ENCODE peak calls at places on chromosomes 3 and 15, in four cellular contexts. One of them, this sample, is unnamed.

GRCh38 chr15:99412626-99413025 is 153.2 kb upstream of the MEF2A start:
- DNase-seq in fibroblast of lung: no peak
- DNase-seq in Caco-2: no peak
- DNase-seq in astrocyte of the spinal cord: no peak
- DNase-seq in this sample: no peak

GRCh38 chr3:149386299-149386606 is 8.8 kb upstream of the TM4SF1 start:
- DNase-seq in fibroblast of lung: no peak
- DNase-seq in Caco-2: no peak
- DNase-seq in astrocyte of the spinal cord: no peak
- DNase-seq in this sample: no peak

GRCh38 chr3:45910892-45911291 is 24.5 kb downstream of the CCR9 start:
- DNase-seq in fibroblast of lung: no peak
- DNase-seq in Caco-2: no peak
- DNase-seq in astrocyte of the spinal cord: no peak
- DNase-seq in this sample: no peak

GRCh38 chr3:188243124-188243795 is 89.3 kb downstream of the LPP start:
- DNase-seq in fibroblast of lung: no peak
- DNase-seq in Caco-2: no peak
- DNase-seq in astrocyte of the spinal cord: peak; percentile 50
- DNase-seq in this sample: no peak

GRCh38 chr15:81339321-81339720 is 15.4 kb upstream of the STARD5 start:
- DNase-seq in fibroblast of lung: no peak
- DNase-seq in Caco-2: no peak
- DNase-seq in astrocyte of the spinal cord: no peak
- DNase-seq in this sample: no peak

GRCh38 chr15:31254431-31255175 is 72.0 kb upstream of the KLF13 start:
- DNase-seq in fibroblast of lung: peak; percentile 39
- DNase-seq in Caco-2: no peak
- DNase-seq in astrocyte of the spinal cord: peak; percentile 64
- DNase-seq in this sample: peak; percentile 43

GRCh38 chr3:12353796-12354505 is 65.1 kb downstream of the PPARG start:
- DNase-seq in fibroblast of lung: no peak
- DNase-seq in Caco-2: peak; percentile 36
- DNase-seq in astrocyte of the spinal cord: no peak
- DNase-seq in this sample: peak; percentile 88

GRCh38 chr3:53075743-53076140 is 29.9 kb upstream of the SFMBT1 start:
- DNase-seq in fibroblast of lung: no peak
- DNase-seq in Caco-2: no peak
- DNase-seq in astrocyte of the spinal cord: no peak
- DNase-seq in this sample: no peak

GRCh38 chr3:10883478-10884234 is 67.6 kb downstream of the SLC6A11 start:
- DNase-seq in fibroblast of lung: peak; percentile 5
- DNase-seq in Caco-2: no peak
- DNase-seq in astrocyte of the spinal cord: peak; percentile 5
- DNase-seq in this sample: no peak

GRCh38 chr3:84980011-84980410 is 21.2 kb downstream of the CADM2 start:
- DNase-seq in fibroblast of lung: no peak
- DNase-seq in Caco-2: no peak
- DNase-seq in astrocyte of the spinal cord: no peak
- DNase-seq in this sample: no peak

GRCh38 chr3:29283297-29283681 is 2.4 kb downstream of the RBMS3 start:
- DNase-seq in fibroblast of lung: no peak
- DNase-seq in Caco-2: no peak
- DNase-seq in astrocyte of the spinal cord: no peak
- DNase-seq in this sample: no peak
- H3K4me3 ChIP-seq in fibroblast of lung: peak overlapping the region; percentile 78
- H3K4me3 ChIP-seq in Caco-2: no peak overlapping the region
- H3K4me3 ChIP-seq in astrocyte of the spinal cord: peak overlapping the region; percentile 82
- H3K4me3 ChIP-seq in this sample: peak overlapping the region; percentile 69

GRCh38 chr15:89809093-89809786 is 5.4 kb downstream of the ANPEP start:
- DNase-seq in fibroblast of lung: peak; percentile 42
- DNase-seq in Caco-2: no peak
- DNase-seq in astrocyte of the spinal cord: peak; percentile 61
- DNase-seq in this sample: no peak
- H3K4me3 ChIP-seq in fibroblast of lung: no peak overlapping the region
- H3K4me3 ChIP-seq in Caco-2: no peak overlapping the region
- H3K4me3 ChIP-seq in astrocyte of the spinal cord: no peak overlapping the region
- H3K4me3 ChIP-seq in this sample: no peak overlapping the region

DNA sequence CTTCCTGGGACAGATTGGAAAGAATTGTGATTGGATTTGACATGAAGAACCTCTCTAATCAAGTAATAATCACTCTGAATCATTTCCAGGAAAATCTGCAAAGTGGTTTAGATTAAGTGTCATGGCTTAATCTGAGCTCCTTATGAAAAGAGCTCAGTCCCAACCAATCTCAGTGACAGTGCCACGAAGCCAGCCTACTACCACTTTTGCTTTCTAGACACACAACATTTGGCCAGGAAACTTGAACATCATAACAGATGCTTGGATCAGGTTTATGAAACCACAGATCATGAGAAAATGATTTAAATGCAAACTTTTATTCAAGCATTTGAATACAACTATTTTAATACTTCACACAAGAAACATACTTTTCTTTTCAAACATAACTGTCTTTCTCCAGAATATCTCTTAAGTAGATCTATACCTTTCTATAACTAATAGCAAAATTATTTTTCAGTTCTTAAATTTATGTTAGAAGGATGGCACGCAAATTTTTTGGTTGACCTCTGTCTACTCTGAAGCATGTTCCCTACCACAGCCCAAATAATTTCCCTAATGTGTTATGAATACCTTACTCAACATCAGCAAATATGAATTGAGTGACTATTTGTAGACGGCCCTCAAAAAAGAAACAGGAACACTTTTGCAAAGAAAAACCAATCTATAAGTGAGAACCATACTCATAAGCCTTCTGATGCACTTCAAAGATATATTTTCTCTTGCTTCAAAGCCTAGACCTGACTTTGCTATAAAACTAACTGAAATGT is 495.0 kb upstream of the ZNF385D start:
- DNase-seq in fibroblast of lung: no peak
- DNase-seq in Caco-2: no peak
- DNase-seq in astrocyte of the spinal cord: no peak
- DNase-seq in this sample: no peak
- H3K4me3 ChIP-seq in fibroblast of lung: no peak overlapping the region
- H3K4me3 ChIP-seq in Caco-2: no peak overlapping the region
- H3K4me3 ChIP-seq in astrocyte of the spinal cord: no peak overlapping the region
- H3K4me3 ChIP-seq in this sample: no peak overlapping the region

DNA sequence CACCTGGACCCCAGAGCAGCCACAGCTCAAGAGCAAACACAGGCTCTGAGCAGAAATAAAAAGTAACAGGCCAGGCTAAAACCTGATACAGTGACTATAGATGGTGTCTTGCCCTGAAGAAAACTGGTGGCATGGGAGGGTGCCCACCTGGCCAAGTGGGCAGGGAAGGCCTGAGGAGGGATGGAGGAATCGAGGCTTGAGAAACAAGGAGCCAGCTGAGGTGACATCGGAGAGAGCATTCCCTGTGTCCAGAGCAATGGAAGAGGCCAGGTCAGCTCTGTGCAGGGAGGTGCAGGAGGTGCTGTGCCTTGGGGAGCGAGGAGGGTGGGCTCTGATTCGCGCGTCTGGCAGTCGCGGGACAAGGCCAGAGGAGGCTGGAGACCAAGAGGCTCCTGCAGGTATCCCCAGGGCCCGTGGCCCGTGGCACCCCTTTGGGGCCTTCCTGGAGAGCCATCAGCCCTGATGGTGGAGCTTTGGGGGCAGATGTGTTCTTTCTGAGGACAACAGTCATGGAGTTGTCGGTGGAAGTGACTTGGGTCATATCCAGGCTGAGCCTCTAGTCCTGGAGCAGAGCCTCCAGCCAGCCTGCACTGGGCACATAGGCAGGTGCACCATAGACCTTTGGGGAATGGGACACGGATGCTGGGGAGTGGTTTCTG is 56.1 kb downstream of the PLXNA1 start:
- DNase-seq in fibroblast of lung: no peak
- DNase-seq in Caco-2: no peak
- DNase-seq in astrocyte of the spinal cord: no peak
- DNase-seq in this sample: no peak
- H3K4me3 ChIP-seq in fibroblast of lung: no peak overlapping the region
- H3K4me3 ChIP-seq in Caco-2: no peak overlapping the region
- H3K4me3 ChIP-seq in astrocyte of the spinal cord: no peak overlapping the region
- H3K4me3 ChIP-seq in this sample: no peak overlapping the region

GRCh38 chr3:54792584-54792983 is 135.3 kb downstream of the LRTM1 start:
- DNase-seq in fibroblast of lung: no peak
- DNase-seq in Caco-2: no peak
- DNase-seq in astrocyte of the spinal cord: no peak
- DNase-seq in this sample: no peak

GRCh38 chr3:54791552-54792156 is 136.2 kb downstream of the LRTM1 start:
- DNase-seq in fibroblast of lung: no peak
- DNase-seq in Caco-2: no peak
- DNase-seq in astrocyte of the spinal cord: no peak
- DNase-seq in this sample: no peak

GRCh38 chr3:54785976-54786375 is 141.9 kb downstream of the LRTM1 start:
- DNase-seq in fibroblast of lung: no peak
- DNase-seq in Caco-2: no peak
- DNase-seq in astrocyte of the spinal cord: no peak
- DNase-seq in this sample: no peak

GRCh38 chr3:54790046-54790445 is 137.8 kb downstream of the LRTM1 start:
- DNase-seq in fibroblast of lung: no peak
- DNase-seq in Caco-2: no peak
- DNase-seq in astrocyte of the spinal cord: no peak
- DNase-seq in this sample: no peak
- H3K4me3 ChIP-seq in fibroblast of lung: no peak overlapping the region
- H3K4me3 ChIP-seq in Caco-2: no peak overlapping the region
- H3K4me3 ChIP-seq in astrocyte of the spinal cord: no peak overlapping the region
- H3K4me3 ChIP-seq in this sample: no peak overlapping the region

DNA sequence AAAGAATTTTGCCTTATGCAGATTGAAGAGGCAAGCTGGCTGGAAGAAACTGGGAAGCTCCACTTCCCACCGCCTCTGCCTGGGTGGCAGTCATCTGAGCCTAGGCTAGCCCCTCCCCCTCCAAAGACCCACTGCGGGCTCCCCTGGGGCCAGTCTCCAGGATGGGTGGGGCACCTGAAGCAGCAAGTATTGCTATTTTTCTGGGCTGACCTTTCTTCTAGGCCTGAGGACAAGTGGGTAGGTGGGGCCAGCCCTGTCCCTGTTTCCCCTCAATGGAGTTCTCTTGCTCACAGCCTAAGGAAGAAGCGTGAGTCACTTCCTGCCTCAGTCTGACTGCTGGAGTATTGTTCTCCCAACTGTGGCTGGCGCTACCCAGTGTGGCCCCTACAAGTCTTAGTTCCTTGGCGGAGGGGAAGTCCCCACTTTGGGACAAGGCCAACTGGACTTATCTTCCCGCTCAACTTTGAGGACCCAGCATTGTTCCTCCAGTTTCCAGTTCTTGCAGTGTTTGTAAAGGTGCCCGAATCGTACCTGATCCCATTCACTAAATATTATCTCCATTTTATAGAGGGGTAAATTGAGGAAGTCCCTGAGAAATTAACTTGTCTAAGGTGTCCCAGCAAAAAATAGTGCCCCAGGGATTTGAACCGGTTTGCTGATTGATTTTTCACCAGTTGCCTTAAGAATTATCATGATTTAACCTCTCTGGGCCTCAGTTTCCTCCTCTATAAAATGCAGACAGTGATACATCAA is 1.4 kb downstream of the FURIN start:
- DNase-seq in fibroblast of lung: peak; percentile 95
- DNase-seq in Caco-2: peak; percentile 78
- DNase-seq in astrocyte of the spinal cord: peak; percentile 92
- DNase-seq in this sample: peak; percentile 66
- H3K4me3 ChIP-seq in fibroblast of lung: peak overlapping the region; percentile 74
- H3K4me3 ChIP-seq in Caco-2: no peak overlapping the region
- H3K4me3 ChIP-seq in astrocyte of the spinal cord: no peak overlapping the region
- H3K4me3 ChIP-seq in this sample: no peak overlapping the region

GRCh38 chr3:123446210-123446609 is 2.7 kb downstream of the ADCY5 start:
- DNase-seq in fibroblast of lung: no peak
- DNase-seq in Caco-2: no peak
- DNase-seq in astrocyte of the spinal cord: no peak
- DNase-seq in this sample: no peak
- H3K4me3 ChIP-seq in fibroblast of lung: no peak overlapping the region
- H3K4me3 ChIP-seq in Caco-2: no peak overlapping the region
- H3K4me3 ChIP-seq in astrocyte of the spinal cord: no peak overlapping the region
- H3K4me3 ChIP-seq in this sample: no peak overlapping the region

GRCh38 chr15:68427961-68428360 is 4.0 kb downstream of the ITGA11 start:
- DNase-seq in fibroblast of lung: no peak
- DNase-seq in Caco-2: no peak
- DNase-seq in astrocyte of the spinal cord: no peak
- DNase-seq in this sample: no peak
- H3K4me3 ChIP-seq in fibroblast of lung: no peak overlapping the region
- H3K4me3 ChIP-seq in Caco-2: no peak overlapping the region
- H3K4me3 ChIP-seq in astrocyte of the spinal cord: no peak overlapping the region
- H3K4me3 ChIP-seq in this sample: no peak overlapping the region

DNA sequence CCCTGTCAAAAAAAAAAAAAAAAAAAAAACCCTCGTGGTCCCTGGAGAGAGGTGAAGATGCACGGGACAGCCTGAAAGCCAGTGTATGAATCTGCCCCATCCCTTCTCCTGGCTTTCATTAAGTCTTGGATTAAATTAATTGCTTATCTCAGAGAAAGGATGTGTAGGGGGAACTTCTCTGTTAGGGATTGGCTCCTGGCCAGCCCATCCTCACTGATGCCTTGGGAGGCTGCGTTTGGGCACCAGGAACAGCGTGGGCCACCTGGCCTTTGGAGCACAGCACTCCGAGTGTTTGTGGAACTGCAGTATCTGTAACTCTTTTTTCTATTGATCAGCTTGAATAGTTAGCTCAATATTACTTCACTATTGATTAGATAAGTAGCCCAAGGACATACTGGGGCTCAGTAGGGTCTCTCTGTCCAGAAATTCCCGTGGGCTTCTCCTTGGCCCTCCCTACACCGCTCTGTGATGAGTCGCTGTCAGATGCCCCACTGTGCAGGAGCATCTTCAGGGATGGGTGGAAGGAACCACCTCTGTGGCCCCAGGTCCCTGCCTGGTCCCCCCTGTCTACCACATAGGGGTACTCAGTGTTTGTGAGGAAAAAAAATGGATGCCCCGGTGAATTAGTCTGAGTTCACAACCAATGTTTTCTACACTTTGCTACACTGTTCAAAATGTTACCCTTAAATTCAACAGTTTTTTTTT is 2.0 kb downstream of the PXYLP1 start:
- DNase-seq in fibroblast of lung: no peak
- DNase-seq in Caco-2: no peak
- DNase-seq in astrocyte of the spinal cord: no peak
- DNase-seq in this sample: no peak
- H3K4me3 ChIP-seq in fibroblast of lung: no peak overlapping the region
- H3K4me3 ChIP-seq in Caco-2: no peak overlapping the region
- H3K4me3 ChIP-seq in astrocyte of the spinal cord: no peak overlapping the region
- H3K4me3 ChIP-seq in this sample: no peak overlapping the region